ENCODE peak calls at places on chromosomes 13 and 19, in nine cellular contexts. O is HepG2, T is pancreas, Q is adrenal gland, Y is mesothelial cell of epicardium, S is A549, X is progenitor cell of endocrine pancreas, D is OCI-LY7, E is Calu3. R is an unnamed sample.
A peak's percentile ranks its signal among the peaks of the same experiment; 100 is the strongest.

GRCh38 chr19:1122972-1123363 is 19.2 kb downstream of the GPX4 start:
- DNase-seq in X (no peak), O (peak; percentile 29), T (peak; percentile 85), E (peak; percentile 88), D (peak; percentile 71), Q (peak; percentile 88), Y (no peak), S (no peak), R (no peak)

GRCh38 chr13:43293986-43294880 is 270.8 kb downstream of the DNAJC15 start:
- DNase-seq in T (no peak), O (no peak), E (no peak), Y (no peak), Q (no peak), D (no peak), S (no peak), X (no peak), R (no peak)

GRCh38 chr13:75836441-75836840 is 200.3 kb downstream of the LMO7 start:
- DNase-seq in D (no peak), Y (no peak), O (no peak), T (no peak), E (no peak), X (no peak), S (no peak), Q (no peak), R (no peak)

GRCh38 chr19:33497151-33497777 is 24.3 kb downstream of the PEPD start:
- DNase-seq in X (no peak), Y (peak; percentile 13), E (no peak), Q (no peak), O (no peak), S (no peak), T (peak; percentile 28), D (no peak), R (no peak)

GRCh38 chr13:95233026-95233635 is 68.1 kb downstream of the ABCC4 start:
- DNase-seq in Q (no peak), X (no peak), S (no peak), O (no peak), E (no peak), Y (no peak), D (no peak), T (no peak), R (no peak)

GRCh38 chr19:38726761-38727301 is 17.4 kb downstream of the CAPN12 start:
- DNase-seq in O (no peak), X (no peak), T (no peak), D (no peak), E (no peak), Q (no peak), Y (no peak), S (no peak), R (no peak)

GRCh38 chr13:101146101-101146898 is 270.0 kb downstream of the NALCN start:
- DNase-seq in D (no peak), E (no peak), Q (no peak), Y (no peak), S (no peak), X (no peak), O (no peak), T (no peak), R (no peak)

GRCh38 chr19:858868-859843 is at the start of gene CFD:
- DNase-seq in Q (peak; percentile 45), O (no peak), S (no peak), T (peak; percentile 76), X (no peak), E (no peak), D (no peak), Y (no peak), R (no peak)

DNA sequence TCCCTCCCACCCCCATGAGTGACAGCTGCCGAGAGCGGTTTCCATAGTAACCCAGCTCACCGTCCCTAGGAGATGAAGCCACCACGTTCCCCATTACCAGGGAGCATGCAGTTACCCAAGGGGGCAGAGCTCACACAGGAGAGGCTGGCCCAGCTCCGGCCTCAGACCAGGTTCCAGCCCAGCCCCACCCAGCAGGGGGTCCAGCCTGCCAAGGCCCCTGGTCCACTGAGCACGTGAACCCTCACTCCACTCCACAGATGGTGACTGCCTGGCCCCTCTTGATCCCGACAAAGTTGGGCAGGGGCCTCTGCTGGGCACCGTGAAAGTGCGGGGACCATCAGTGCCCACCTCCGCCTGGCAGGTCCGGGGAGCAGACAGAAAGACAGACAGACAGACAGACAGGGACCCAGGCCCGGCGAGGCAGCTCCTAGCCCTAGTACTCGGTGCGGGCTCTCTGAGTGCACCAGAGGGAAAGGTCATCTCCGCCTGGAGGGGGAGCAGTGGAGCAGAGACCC is 50.7 kb downstream of the CELF5 start:
- DNase-seq in E (peak; percentile 52), D (peak; percentile 80), Q (no peak), T (no peak), Y (no peak), S (peak; percentile 76), O (peak; percentile 65), X (peak; percentile 49), R (no peak)
- TF ChIP-seq CTCF in E (no peak), D (peak; percentile 98), Q (no peak), T (no peak), Y (no peak), S (no peak), O (no peak), X (no peak), R (peak; percentile 51)

GRCh38 chr19:47813995-47814328 is 7.8 kb upstream of the CRX start:
- DNase-seq in Q (no peak), Y (no peak), D (no peak), S (no peak), O (no peak), E (no peak), X (no peak), T (no peak), R (no peak)
- TF ChIP-seq CTCF in Q (no peak), Y (no peak), D (no peak), S (peak; percentile 31), O (no peak), E (peak; percentile 40), X (peak; percentile 10), T (no peak), R (no peak)

DNA sequence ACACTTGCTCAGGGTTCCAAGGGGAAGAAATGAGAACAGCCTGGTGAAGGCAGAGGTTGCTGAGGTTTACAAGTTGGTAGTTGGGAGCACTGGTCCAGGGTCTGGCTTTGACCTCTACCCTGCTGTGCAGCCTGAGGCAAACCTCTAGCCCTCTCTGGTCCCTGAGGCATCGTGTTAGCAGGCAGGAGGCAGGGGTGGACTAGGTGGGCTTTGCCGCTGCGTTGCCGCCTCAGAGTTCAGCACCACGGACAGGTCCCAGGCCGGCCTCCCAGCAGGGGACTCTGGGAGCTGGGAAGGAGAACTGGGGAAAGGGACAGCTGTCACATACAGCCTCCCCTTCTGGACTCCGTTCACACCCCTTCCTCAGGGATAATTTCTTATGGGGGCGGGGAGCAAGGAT is 3.1 kb downstream of the NCAN start:
- DNase-seq in O (peak; percentile 30), S (no peak), T (no peak), E (peak; percentile 47), X (peak; percentile 86), Y (peak; percentile 73), D (peak; percentile 30), Q (peak; percentile 49), R (no peak)
- TF ChIP-seq CTCF in O (no peak), S (no peak), T (no peak), E (no peak), X (no peak), Y (no peak), D (no peak), Q (no peak), R (no peak)

GRCh38 chr19:30459859-30460258 is 87.7 kb downstream of the ZNF536 start:
- DNase-seq in O (no peak), X (no peak), E (no peak), T (no peak), Y (no peak), D (no peak), S (no peak), Q (no peak), R (no peak)
- TF ChIP-seq CTCF in O (no peak), X (no peak), E (no peak), T (no peak), Y (no peak), D (no peak), S (no peak), Q (no peak), R (no peak)

GRCh38 chr19:12000152-12000981 is 35.1 kb downstream of the ZNF433 start:
- DNase-seq in Q (no peak), Y (no peak), E (no peak), O (no peak), D (peak; percentile 18), X (no peak), T (no peak), S (no peak), R (no peak)

DNA sequence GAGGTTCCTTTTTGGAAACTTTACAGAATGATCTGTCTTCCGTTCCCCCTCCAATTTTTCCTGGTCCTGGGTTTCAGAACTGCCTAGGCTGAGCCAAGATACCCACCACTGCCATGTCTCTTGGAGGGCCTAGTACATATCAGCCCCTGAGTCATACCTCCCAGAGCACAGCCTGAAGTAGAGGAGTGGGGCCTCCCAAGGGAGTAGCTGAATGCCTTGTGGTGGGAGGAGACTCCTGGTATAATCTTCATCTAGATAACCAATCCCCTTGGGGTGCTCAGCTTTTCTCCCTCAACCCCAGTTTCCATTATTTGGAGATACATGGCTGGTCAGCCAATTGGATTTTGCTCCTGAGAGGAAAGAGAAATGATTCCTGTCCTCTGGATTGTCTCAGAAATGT is 30.3 kb downstream of the ZNF763 start:
- DNase-seq in D (no peak), Y (no peak), E (no peak), X (no peak), Q (no peak), T (no peak), S (no peak), O (no peak), R (no peak)
- TF ChIP-seq CTCF in D (no peak), Y (no peak), E (no peak), X (no peak), Q (no peak), T (no peak), S (no peak), O (no peak), R (no peak)

GRCh38 chr19:29478578-29479565 is 46.9 kb upstream of the VSTM2B start:
- DNase-seq in Q (no peak), X (peak; percentile 51), O (peak; percentile 13), S (peak; percentile 55), Y (no peak), T (no peak), D (peak; percentile 21), E (peak; percentile 31), R (no peak)
- TF ChIP-seq CTCF in Q (no peak), X (peak; percentile 83), O (peak; percentile 72), S (peak; percentile 40), Y (peak; percentile 45), T (no peak), D (peak; percentile 67), E (no peak), R (peak; percentile 29)